ENCODE peak calls at places on chromosome 13, in four cellular contexts. Y is NCI-H524, T is ovary, P is progenitor cell of endocrine pancreas. V is an unnamed sample.

GRCh38 chr13:47420568-47420967 is 523.7 kb upstream of the HTR2A start:
- DNase-seq in Y (no peak), P (no peak), T (no peak), V (no peak)

GRCh38 chr13:26784704-26785639 is 24.4 kb upstream of the GPR12 start:
- DNase-seq in Y (no peak), P (no peak), T (no peak), V (no peak)

GRCh38 chr13:37627428-37627827 is 28.9 kb upstream of the POSTN start:
- DNase-seq in Y (no peak), T (no peak), P (no peak), V (no peak)

GRCh38 chr13:53200498-53201453 is 172.2 kb downstream of the OLFM4 start:
- DNase-seq in P (peak), T (no peak), Y (peak), V (peak)

GRCh38 chr13:113553541-113554332 is 30.8 kb upstream of the TFDP1 start:
- DNase-seq in T (no peak), P (no peak), Y (no peak), V (no peak)

GRCh38 chr13:97600438-97601080 is 166.6 kb downstream of the RAP2A start:
- DNase-seq in T (no peak), P (no peak), Y (no peak), V (no peak)

GRCh38 chr13:113803409-113804016 is 44.5 kb downstream of the TMEM255B start:
- DNase-seq in P (no peak), Y (no peak), T (no peak), V (no peak)

GRCh38 chr13:43979492-43979891 is 99.8 kb downstream of the LACC1 start:
- DNase-seq in Y (no peak), P (no peak), T (no peak), V (no peak)

GRCh38 chr13:51806571-51806970 is 2.6 kb upstream of the DHRS12 start:
- DNase-seq in Y (peak), P (no peak), T (no peak), V (no peak)

GRCh38 chr13:106561551-106562170 is 6.3 kb downstream of the ARGLU1 start:
- DNase-seq in T (no peak), Y (no peak), P (no peak), V (no peak)

GRCh38 chr13:33794576-33794975 is 23.4 kb upstream of the RFC3 start:
- DNase-seq in P (no peak), T (no peak), Y (no peak), V (no peak)

GRCh38 chr13:44470623-44471562 is 97.3 kb downstream of the SERP2 start:
- DNase-seq in P (no peak), T (no peak), Y (no peak), V (no peak)

GRCh38 chr13:46389985-46390384 is 2.9 kb upstream of the RUBCNL start:
- DNase-seq in P (no peak), Y (no peak), T (no peak), V (no peak)

GRCh38 chr13:103605546-103606326 is 539.5 kb upstream of the SLC10A2 start:
- DNase-seq in P (no peak), T (no peak), Y (no peak), V (no peak)

GRCh38 chr13:110187501-110188161 is 119.3 kb downstream of the COL4A1 start:
- DNase-seq in P (no peak), Y (no peak), T (no peak), V (no peak)

GRCh38 chr13:75399168-75399878 is 82.6 kb downstream of the TBC1D4 start:
- DNase-seq in Y (no peak), T (no peak), P (no peak), V (no peak)

GRCh38 chr13:112956516-112957294 is 12.3 kb upstream of the MCF2L start:
- DNase-seq in Y (no peak), P (no peak), T (no peak), V (no peak)

GRCh38 chr13:96996886-96997285 is 2.6 kb upstream of the OXGR1 start:
- DNase-seq in T (no peak), P (no peak), Y (no peak), V (no peak)

V was measured in H1.